ENCODE peak calls at places on chromosome 20, in eight cellular contexts. D, I, Z, Q, O, W, N and H are unnamed samples.

GRCh38 chr20:9634327-9634726 is 119.9 kb downstream of the LAMP5 start:
- DNase-seq in D (no peak), I (no peak), Z (no peak), Q (no peak), O (no peak), W (no peak), N (no peak), H (no peak)

GRCh38 chr20:38874460-38875169 is 51.6 kb upstream of the FAM83D start:
- DNase-seq in D (peak; percentile 38), I (no peak), Z (no peak), Q (peak; percentile 22), O (peak; percentile 90), W (no peak), N (no peak), H (no peak)

GRCh38 chr20:4719190-4719589 is 2.5 kb upstream of the PRND start:
- DNase-seq in D (no peak), I (no peak), Z (no peak), Q (no peak), O (no peak), W (no peak), N (no peak), H (no peak)

GRCh38 chr20:728022-728944 is 40.0 kb downstream of the SLC52A3 start:
- DNase-seq in D (peak; percentile 22), I (peak; percentile 93), Z (peak; percentile 77), Q (peak; percentile 49), O (peak; percentile 13), W (peak; percentile 38), N (peak; percentile 40), H (peak; percentile 58)

GRCh38 chr20:2748551-2749342 is 51.7 kb downstream of the CPXM1 start:
- DNase-seq in D (no peak), I (no peak), Z (no peak), Q (no peak), O (peak; percentile 35), W (no peak), N (no peak), H (peak; percentile 14)

GRCh38 chr20:25295386-25296093 is 47.7 kb downstream of the PYGB start:
- DNase-seq in D (no peak), I (no peak), Z (no peak), Q (peak; percentile 10), O (no peak), W (no peak), N (no peak), H (no peak)

GRCh38 chr20:17684077-17684888 is 2.2 kb upstream of the RRBP1 start:
- DNase-seq in D (peak; percentile 59), I (no peak), Z (no peak), Q (no peak), O (no peak), W (no peak), N (no peak), H (no peak)

GRCh38 chr20:2797136-2797983 is 3.1 kb downstream of the CPXM1 start:
- DNase-seq in D (no peak), I (no peak), Z (no peak), Q (no peak), O (no peak), W (no peak), N (no peak), H (no peak)

GRCh38 chr20:54657268-54657826 is 182.0 kb downstream of the DOK5 start:
- DNase-seq in D (no peak), I (no peak), Z (no peak), Q (no peak), O (no peak), W (no peak), N (no peak), H (no peak)

GRCh38 chr20:19758888-19759331 is 852 bp downstream of the RIN2 start:
- DNase-seq in D (peak; percentile 74), I (peak; percentile 90), Z (no peak), Q (peak; percentile 54), O (no peak), W (peak; percentile 41), N (no peak), H (no peak)

GRCh38 chr20:46631212-46631869 is 19.9 kb downstream of the SLC13A3 start:
- DNase-seq in D (no peak), I (peak; percentile 88), Z (peak; percentile 44), Q (peak; percentile 93), O (no peak), W (peak; percentile 47), N (no peak), H (no peak)

GRCh38 chr20:854601-855000 is 21.1 kb downstream of the FAM110A start:
- DNase-seq in D (no peak), I (no peak), Z (no peak), Q (no peak), O (no peak), W (no peak), N (no peak), H (no peak)

GRCh38 chr20:56347628-56348305 is 11.0 kb upstream of the FAM210B start:
- DNase-seq in D (no peak), I (no peak), Z (no peak), Q (no peak), O (no peak), W (no peak), N (no peak), H (no peak)

GRCh38 chr20:35021063-35021462 is 65.4 kb downstream of the MYH7B start:
- DNase-seq in D (no peak), I (no peak), Z (no peak), Q (no peak), O (no peak), W (peak; percentile 20), N (no peak), H (no peak)

GRCh38 chr20:62633571-62634329 is 8.6 kb upstream of the SLCO4A1 start:
- DNase-seq in D (no peak), I (no peak), Z (no peak), Q (peak; percentile 60), O (no peak), W (no peak), N (no peak), H (no peak)

GRCh38 chr20:64035066-64035932 is 683 bp upstream of the C20orf204 start:
- DNase-seq in D (no peak), I (no peak), Z (no peak), Q (no peak), O (no peak), W (no peak), N (no peak), H (no peak)

GRCh38 chr20:15965165-15965564 is 608.1 kb downstream of the KIF16B start:
- DNase-seq in D (no peak), I (no peak), Z (no peak), Q (no peak), O (no peak), W (no peak), N (no peak), H (no peak)

GRCh38 chr20:35226775-35227681 is 538 bp downstream of the MMP24 start:
- DNase-seq in D (peak; percentile 38), I (peak; percentile 79), Z (peak; percentile 38), Q (peak; percentile 54), O (no peak), W (peak; percentile 42), N (no peak), H (peak; percentile 50)

GRCh38 chr20:1848378-1848777 is 46.8 kb upstream of the SIRPA start:
- DNase-seq in D (no peak), I (no peak), Z (no peak), Q (no peak), O (no peak), W (no peak), N (no peak), H (no peak)

GRCh38 chr20:36384022-36384619 is 78.0 kb downstream of the DLGAP4 start:
- DNase-seq in D (peak; percentile 29), I (no peak), Z (peak; percentile 47), Q (peak; percentile 62), O (peak; percentile 76), W (peak; percentile 29), N (no peak), H (no peak)

GRCh38 chr20:64216036-64216435 is 39.5 kb upstream of the PCMTD2 start:
- DNase-seq in D (no peak), I (no peak), Z (no peak), Q (no peak), O (no peak), W (no peak), N (no peak), H (no peak)

GRCh38 chr20:35306931-35307517 is 14.8 kb upstream of the FAM83C start:
- DNase-seq in D (peak; percentile 60), I (peak; percentile 77), Z (peak; percentile 90), Q (peak; percentile 77), O (peak; percentile 58), W (peak; percentile 84), N (no peak), H (peak; percentile 27)

GRCh38 chr20:23419995-23420901 is 1.0 kb downstream of the NAPB start:
- DNase-seq in D (peak; percentile 59), I (peak; percentile 65), Z (peak; percentile 34), Q (peak; percentile 85), O (peak; percentile 55), W (peak; percentile 79), N (no peak), H (peak; percentile 39)

GRCh38 chr20:20476504-20476903 is 108.6 kb downstream of the INSM1 start:
- DNase-seq in D (no peak), I (no peak), Z (no peak), Q (no peak), O (no peak), W (no peak), N (no peak), H (no peak)

GRCh38 chr20:14860410-14860814 is 523.0 kb upstream of the FLRT3 start:
- DNase-seq in D (no peak), I (peak; percentile 80), Z (peak; percentile 34), Q (no peak), O (no peak), W (no peak), N (peak; percentile 88), H (peak; percentile 85)